ENCODE peak calls at places on chromosome 20, in ten cellular contexts. I is iPS-NIHi11; Y is hippocampal formation; O is activated CD8-positive, alpha-beta memory T cell treated with anti-CD3 and anti-CD28 coated beads, Interleukin-2, amount 10 ng/mL, durations not matched to agents 7 days and 5 days; R is cardiac fibroblast; B is A172; Z is fibroblast of lung; S is GM12864; H is ovary; Q is H9. C is an unnamed sample.

GRCh38 chr20:49913399-49914047 is 1.8 kb downstream of the SPATA2 start:
- DNase-seq in B (no peak), H (no peak), O (no peak), Z (no peak), Q (no peak), I (no peak), S (no peak), Y (peak; percentile 55), R (no peak), C (no peak)

GRCh38 chr20:51463560-51463959 is 79.0 kb downstream of the NFATC2 start:
- DNase-seq in S (no peak), I (no peak), Y (no peak), B (no peak), H (no peak), O (no peak), R (no peak), Q (no peak), Z (no peak), C (no peak)

GRCh38 chr20:54123587-54124180 is 50.1 kb downstream of the CYP24A1 start:
- DNase-seq in Y (no peak), O (no peak), B (peak; percentile 99), I (peak; percentile 52), Z (peak; percentile 62), H (no peak), S (no peak), Q (peak; percentile 91), R (peak; percentile 99), C (peak; percentile 99)

GRCh38 chr20:45080867-45081616 is 19.9 kb downstream of the KCNS1 start:
- DNase-seq in S (no peak), H (no peak), B (no peak), O (no peak), I (no peak), Y (no peak), R (peak; percentile 27), Q (no peak), Z (peak; percentile 56), C (no peak)

GRCh38 chr20:47817573-47817972 is 32.3 kb upstream of the SULF2 start:
- DNase-seq in Q (no peak), Y (no peak), S (no peak), I (no peak), Z (no peak), R (no peak), H (no peak), O (no peak), B (no peak), C (no peak)

GRCh38 chr20:25984933-25985332 is 288.3 kb upstream of the ZNF337 start:
- DNase-seq in Q (no peak), Y (peak; percentile 37), O (peak; percentile 53), B (no peak), H (peak; percentile 74), I (no peak), R (peak; percentile 25), Z (peak; percentile 31), S (no peak), C (no peak)

GRCh38 chr20:7371518-7372158 is 568.6 kb downstream of the HAO1 start:
- DNase-seq in I (no peak), H (no peak), Y (no peak), S (no peak), Q (no peak), B (no peak), R (peak; percentile 22), Z (peak; percentile 21), O (no peak), C (no peak)

GRCh38 chr20:23260181-23260840 is 90.3 kb upstream of the NXT1 start:
- DNase-seq in S (no peak), B (no peak), R (no peak), H (no peak), O (no peak), Z (no peak), I (no peak), Q (no peak), Y (no peak), C (no peak)

GRCh38 chr20:59823030-59823423 is 110.4 kb downstream of the SYCP2 start:
- DNase-seq in I (no peak), Z (no peak), O (peak; percentile 32), R (no peak), H (no peak), B (no peak), Y (no peak), S (no peak), Q (peak; percentile 8), C (no peak)

GRCh38 chr20:50130995-50131394 is 18.0 kb upstream of the UBE2V1 start:
- DNase-seq in S (no peak), B (no peak), O (no peak), I (peak; percentile 13), H (peak; percentile 42), Z (peak; percentile 70), R (no peak), Q (no peak), Y (no peak), C (no peak)

GRCh38 chr20:1002682-1003561 is 811 bp upstream of the RSPO4 start:
- DNase-seq in B (no peak), Z (no peak), R (no peak), H (no peak), S (no peak), O (no peak), Q (no peak), I (no peak), Y (no peak), C (no peak)

GRCh38 chr20:3413393-3413889 is 6.0 kb upstream of the DNAAF9 start:
- DNase-seq in Y (no peak), H (no peak), S (no peak), O (no peak), Z (no peak), B (no peak), I (no peak), R (no peak), Q (no peak), C (no peak)

GRCh38 chr20:39107741-39108140 is 145.6 kb downstream of the DHX35 start:
- DNase-seq in Y (no peak), I (no peak), H (no peak), Q (no peak), R (peak; percentile 27), S (no peak), Z (no peak), O (no peak), B (peak; percentile 42), C (no peak)

GRCh38 chr20:6081236-6081635 is 27.4 kb upstream of the LRRN4 start:
- DNase-seq in S (no peak), O (no peak), Q (no peak), Y (no peak), Z (peak; percentile 74), H (no peak), I (no peak), R (peak; percentile 69), B (peak; percentile 55), C (no peak)

GRCh38 chr20:10079964-10080363 is 45.2 kb downstream of the ANKEF1 start:
- DNase-seq in Q (no peak), O (no peak), H (no peak), I (no peak), B (no peak), Y (no peak), R (peak; percentile 92), Z (peak; percentile 91), S (no peak), C (no peak)

GRCh38 chr20:62979876-62980373 is 26.8 kb downstream of the BHLHE23 start:
- DNase-seq in Y (no peak), Z (no peak), Q (no peak), B (no peak), I (no peak), S (no peak), R (no peak), H (no peak), O (no peak), C (no peak)

GRCh38 chr20:45354423-45355208 is 6.4 kb upstream of the SDC4 start:
- DNase-seq in R (peak; percentile 36), H (no peak), S (no peak), I (no peak), Q (no peak), B (peak; percentile 57), O (no peak), Y (no peak), Z (peak; percentile 39), C (no peak)

GRCh38 chr20:7772376-7772775 is 167.9 kb downstream of the HAO1 start:
- DNase-seq in Q (no peak), O (no peak), H (no peak), B (no peak), Y (no peak), S (no peak), R (peak; percentile 90), Z (peak; percentile 75), I (no peak), C (no peak)

GRCh38 chr20:58759947-58760346 is 67.3 kb downstream of the NPEPL1 start:
- DNase-seq in Y (no peak), B (no peak), I (no peak), R (no peak), H (no peak), S (no peak), Q (peak; percentile 9), O (peak; percentile 23), Z (no peak), C (no peak)

GRCh38 chr20:44948107-44948506 is 12.1 kb downstream of the TOMM34 start:
- DNase-seq in Y (no peak), B (no peak), O (no peak), R (no peak), H (no peak), S (no peak), Q (no peak), Z (no peak), I (no peak), C (no peak)

GRCh38 chr20:23114018-23114417 is 27.9 kb upstream of the CD93 start:
- DNase-seq in B (no peak), R (no peak), I (no peak), H (peak; percentile 33), Y (peak; percentile 21), Q (no peak), O (no peak), Z (no peak), S (no peak), C (no peak)

GRCh38 chr20:31767805-31768204 is 28.7 kb downstream of the TPX2 start:
- DNase-seq in I (no peak), H (no peak), Q (no peak), S (no peak), Y (no peak), Z (no peak), B (no peak), R (no peak), O (no peak), C (no peak)

GRCh38 chr20:41145821-41146620 is 8.7 kb downstream of the PLCG1 start:
- DNase-seq in B (no peak), O (no peak), S (no peak), Q (no peak), Z (no peak), H (no peak), R (peak; percentile 30), I (no peak), Y (peak; percentile 39), C (no peak)

GRCh38 chr20:38063911-38064310 is 30.4 kb downstream of the RPRD1B start:
- DNase-seq in I (no peak), B (no peak), Q (no peak), Y (no peak), S (no peak), O (no peak), H (no peak), Z (no peak), R (no peak), C (no peak)

GRCh38 chr20:37378785-37379598 is 33.1 kb downstream of the SRC start:
- DNase-seq in B (peak; percentile 52), Z (no peak), O (no peak), R (peak; percentile 62), Q (no peak), S (no peak), I (no peak), H (peak; percentile 28), Y (no peak), C (peak; percentile 58)

GRCh38 chr20:57688864-57689263 is 21.0 kb downstream of the PMEPA1 start:
- DNase-seq in Z (no peak), S (no peak), I (no peak), R (no peak), O (no peak), Q (no peak), Y (peak; percentile 46), H (no peak), B (no peak), C (no peak)

GRCh38 chr20:21456207-21456606 is 57.7 kb downstream of the NKX2-2 start:
- DNase-seq in Y (no peak), B (no peak), S (no peak), H (no peak), I (no peak), Z (no peak), R (no peak), O (no peak), Q (no peak), C (no peak)